ENCODE peak calls at places on chromosomes 1 and 21, in four cellular contexts. N is stimulated activated CD8-positive, alpha-beta memory T cell treated with anti-CD3 and anti-CD28 coated beads, Interleukin-15, amount 100 ng/mL, for 1 hour; J is effector CD4-positive, alpha-beta T cell; Y is stimulated activated naive CD4-positive, alpha-beta T cell. K is an unnamed sample.

GRCh38 chr1:188822248-188822647 is 1655.4 kb downstream of the BRINP3 start:
- DNase-seq in J (no peak), Y (no peak), N (no peak), K (no peak)

GRCh38 chr1:247400685-247401084 is 15.3 kb upstream of the NLRP3 start:
- DNase-seq in Y (no peak), J (no peak), N (no peak), K (no peak)

GRCh38 chr1:226659136-226659535 is 79.9 kb downstream of the ITPKB start:
- DNase-seq in Y (no peak), J (no peak), N (no peak), K (no peak)

GRCh38 chr1:43973981-43974442 is 748 bp upstream of the ATP6V0B start:
- DNase-seq in Y (no peak), N (no peak), J (no peak), K (no peak)

GRCh38 chr21:34974162-34974981 is 74.7 kb downstream of the RUNX1 start:
- DNase-seq in Y (peak; percentile 82), N (no peak), J (peak; percentile 25), K (no peak)

GRCh38 chr1:199307865-199308264 is 669.0 kb downstream of the PTPRC start:
- DNase-seq in Y (no peak), J (no peak), N (no peak), K (no peak)

GRCh38 chr1:229756666-229757065 is 130.6 kb downstream of the URB2 start:
- DNase-seq in Y (no peak), N (no peak), J (no peak), K (no peak)

GRCh38 chr1:34800214-34800613 is 7.4 kb downstream of the GJA4 start:
- DNase-seq in J (no peak), Y (no peak), N (no peak), K (no peak)

GRCh38 chr1:59194621-59195020 is 102.3 kb upstream of the FGGY start:
- DNase-seq in Y (no peak), J (no peak), N (no peak), K (no peak)

GRCh38 chr1:101526813-101527212 is 290.0 kb downstream of the S1PR1 start:
- DNase-seq in Y (no peak), J (no peak), N (no peak), K (no peak)

GRCh38 chr1:219567341-219567947 is 45.5 kb downstream of the ZC3H11B start:
- DNase-seq in N (no peak), J (no peak), Y (no peak), K (no peak)

GRCh38 chr1:53361541-53361961 is 33.7 kb upstream of the LRP8 start:
- DNase-seq in N (no peak), Y (no peak), J (no peak), K (no peak)

GRCh38 chr1:56547977-56548376 is 31.4 kb downstream of the PLPP3 start:
- DNase-seq in Y (no peak), J (no peak), N (no peak), K (no peak)

GRCh38 chr1:20063861-20064292 is 6.1 kb upstream of the PLA2G5 start:
- DNase-seq in N (no peak), J (no peak), Y (no peak), K (no peak)

GRCh38 chr1:234608720-234609527 is 1.1 kb downstream of the IRF2BP2 start:
- DNase-seq in J (peak; percentile 75), Y (peak; percentile 74), N (no peak), K (no peak)

GRCh38 chr1:167720965-167721616 is 691 bp upstream of the MPZL1 start:
- DNase-seq in Y (no peak), J (no peak), N (no peak), K (no peak)

GRCh38 chr1:229119161-229119560 is 151.8 kb upstream of the RAB4A start:
- DNase-seq in J (no peak), N (no peak), Y (no peak), K (no peak)

GRCh38 chr1:65255088-65256050 is 54.0 kb upstream of the DNAJC6 start:
- DNase-seq in Y (peak; percentile 24), J (no peak), N (no peak), K (no peak)

GRCh38 chr1:176717052-176717754 is 254.2 kb downstream of the PAPPA2 start:
- DNase-seq in Y (no peak), N (no peak), J (no peak), K (no peak)

GRCh38 chr1:160862151-160863061 is at the start of gene CD244:
- DNase-seq in Y (no peak), J (no peak), N (no peak), K (no peak)

GRCh38 chr1:85437139-85437538 is 27.8 kb downstream of the DDAH1 start:
- DNase-seq in Y (no peak), N (no peak), J (no peak), K (no peak)

GRCh38 chr1:67957026-67957425 is 93.4 kb downstream of the DIRAS3 start:
- DNase-seq in N (no peak), J (no peak), Y (no peak), K (no peak)

GRCh38 chr1:17440074-17440826 is 773 bp upstream of the RCC2 start:
- DNase-seq in J (no peak), Y (no peak), N (no peak), K (no peak)

GRCh38 chr1:51303751-51304196 is 26.6 kb downstream of the TTC39A start:
- DNase-seq in N (no peak), J (no peak), Y (no peak), K (no peak)

GRCh38 chr1:117585086-117585485 is 20.8 kb upstream of the TENT5C start:
- DNase-seq in J (no peak), Y (no peak), N (no peak), K (no peak)

GRCh38 chr1:231171623-231172197 is 9.9 kb downstream of the TRIM67 start:
- DNase-seq in J (no peak), Y (no peak), N (no peak), K (no peak)

GRCh38 chr1:2859219-2859880 is 57.9 kb upstream of the TTC34 start:
- DNase-seq in Y (no peak), N (no peak), J (no peak), K (no peak)

GRCh38 chr1:186375152-186375928 is at the start of the genes ODR4 and TPR:
- DNase-seq in Y (peak; percentile 98), N (peak; percentile 90), J (peak; percentile 97), K (peak; percentile 100)